ENCODE peak calls at places on chromosomes 1 and 21, in eight cellular contexts. L, D, E, I, F, G, J and T are unnamed samples.
A peak's percentile ranks its signal among the peaks of the same experiment; 100 is the strongest.

GRCh38 chr21:18155508-18156193 is 89.0 kb upstream of the CHODL start:
- DNase-seq in D (peak; percentile 1), I (no peak), L (no peak), J (no peak), F (no peak), G (no peak), E (no peak), T (no peak)

GRCh38 chr1:72892461-72892860 is 610.1 kb upstream of the NEGR1 start:
- DNase-seq in G (no peak), I (no peak), E (no peak), J (no peak), D (peak; percentile 6), L (no peak), F (no peak), T (no peak)

GRCh38 chr1:15352122-15352957 is 57.3 kb upstream of the EFHD2 start:
- DNase-seq in F (peak; percentile 73), J (peak; percentile 95), L (peak; percentile 69), D (peak; percentile 71), E (no peak), G (peak; percentile 84), I (no peak), T (no peak)

GRCh38 chr1:244207935-244208244 is 156.8 kb downstream of the ZBTB18 start:
- DNase-seq in L (no peak), F (no peak), E (no peak), I (no peak), J (no peak), G (peak; percentile 27), D (no peak), T (no peak)

GRCh38 chr1:119702384-119702783 is 9.3 kb upstream of the PHGDH start:
- DNase-seq in D (peak; percentile 56), F (peak; percentile 51), G (peak; percentile 83), J (no peak), L (no peak), E (no peak), I (no peak), T (no peak)

GRCh38 chr1:165871311-165872067 is 44.1 kb downstream of the UCK2 start:
- DNase-seq in J (peak; percentile 79), G (peak; percentile 54), F (no peak), D (no peak), L (peak; percentile 67), I (no peak), E (no peak), T (peak; percentile 73)

GRCh38 chr1:156760092-156760795 is 7.1 kb upstream of the PRCC start:
- DNase-seq in J (no peak), L (no peak), E (no peak), D (no peak), I (no peak), F (no peak), G (no peak), T (no peak)

GRCh38 chr1:40020447-40021085 is 20.0 kb upstream of the CAP1 start:
- DNase-seq in D (no peak), G (peak; percentile 35), I (no peak), L (no peak), F (no peak), J (no peak), E (no peak), T (no peak)

GRCh38 chr1:72037745-72038343 is 244.5 kb downstream of the NEGR1 start:
- DNase-seq in F (peak; percentile 11), E (peak; percentile 42), I (no peak), D (peak; percentile 72), G (peak; percentile 49), L (peak; percentile 57), J (peak; percentile 4), T (no peak)

GRCh38 chr1:15733218-15733725 is 2.8 kb upstream of the SLC25A34 start:
- DNase-seq in E (no peak), J (no peak), G (no peak), F (no peak), L (no peak), I (no peak), D (no peak), T (no peak)

GRCh38 chr1:13593511-13594131 is 10.0 kb downstream of the PDPN start:
- DNase-seq in E (peak; percentile 35), L (no peak), F (no peak), G (peak; percentile 36), I (no peak), J (no peak), D (peak; percentile 79), T (no peak)

GRCh38 chr1:178500936-178501554 is 4.3 kb upstream of the CLEC20A start:
- DNase-seq in L (no peak), D (no peak), J (no peak), I (no peak), G (no peak), E (no peak), F (no peak), T (no peak)

GRCh38 chr1:178501705-178502329 is 5.1 kb upstream of the CLEC20A start:
- DNase-seq in D (peak; percentile 75), L (peak; percentile 92), E (peak; percentile 85), I (no peak), J (peak; percentile 48), F (peak; percentile 39), G (peak; percentile 64), T (peak; percentile 12)

GRCh38 chr1:178502330-178502714 is 5.6 kb upstream of the CLEC20A start:
- DNase-seq in L (no peak), F (no peak), I (no peak), G (no peak), J (no peak), D (no peak), E (no peak), T (no peak)

GRCh38 chr1:178498896-178499675 is 2.3 kb upstream of the CLEC20A start:
- DNase-seq in F (no peak), J (no peak), E (no peak), D (no peak), G (no peak), L (no peak), I (no peak), T (no peak)

DNA sequence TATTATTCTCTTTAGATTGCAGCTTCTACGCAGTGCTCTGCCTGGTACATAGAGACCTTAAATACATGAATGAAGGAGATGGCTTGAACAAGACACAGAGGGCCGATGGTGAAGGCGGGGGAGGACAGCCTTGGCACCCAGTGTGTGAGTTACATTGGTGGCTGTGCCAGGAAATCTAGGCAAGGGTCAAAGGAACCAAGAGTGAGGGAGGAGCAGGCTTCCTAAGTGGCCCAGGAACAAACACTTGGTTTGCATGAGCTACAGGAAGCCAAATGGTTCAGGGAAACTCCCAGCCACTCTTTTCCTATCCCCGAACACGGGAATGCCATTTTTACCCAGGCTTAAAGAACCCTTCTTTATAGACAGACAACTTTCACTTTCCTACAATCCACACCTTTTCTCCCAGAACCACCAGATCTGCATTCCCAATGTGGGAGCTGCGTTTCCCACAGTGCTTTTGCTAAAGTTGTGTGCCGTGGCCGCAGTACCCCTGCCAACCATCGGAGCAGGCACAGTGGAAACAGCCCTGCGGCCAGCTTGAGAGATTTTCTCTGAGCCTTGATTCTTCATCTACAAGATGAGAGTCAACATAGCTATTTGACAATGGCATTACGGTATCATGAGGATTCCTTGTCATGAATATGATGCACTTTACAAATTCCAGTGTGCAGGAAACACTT is 3.5 kb upstream of the CLEC20A start:
- DNase-seq in D (no peak), F (no peak), L (no peak), E (peak; percentile 25), J (no peak), G (no peak), I (no peak), T (no peak)
- TF ChIP-seq CTCF in D (peak; percentile 42), F (peak; percentile 57), L (no peak), E (peak; percentile 39), J (peak; percentile 56), G (peak; percentile 22), I (peak; percentile 31), T (peak; percentile 28)

GRCh38 chr1:236523704-236524141 is at the start of gene LGALS8:
- DNase-seq in L (peak; percentile 80), I (no peak), J (peak; percentile 62), D (peak; percentile 75), G (peak; percentile 80), F (peak; percentile 82), E (peak; percentile 75), T (peak; percentile 55)
- TF ChIP-seq CTCF in L (no peak), I (no peak), J (no peak), D (no peak), G (peak; percentile 2), F (no peak), E (no peak), T (no peak)

DNA sequence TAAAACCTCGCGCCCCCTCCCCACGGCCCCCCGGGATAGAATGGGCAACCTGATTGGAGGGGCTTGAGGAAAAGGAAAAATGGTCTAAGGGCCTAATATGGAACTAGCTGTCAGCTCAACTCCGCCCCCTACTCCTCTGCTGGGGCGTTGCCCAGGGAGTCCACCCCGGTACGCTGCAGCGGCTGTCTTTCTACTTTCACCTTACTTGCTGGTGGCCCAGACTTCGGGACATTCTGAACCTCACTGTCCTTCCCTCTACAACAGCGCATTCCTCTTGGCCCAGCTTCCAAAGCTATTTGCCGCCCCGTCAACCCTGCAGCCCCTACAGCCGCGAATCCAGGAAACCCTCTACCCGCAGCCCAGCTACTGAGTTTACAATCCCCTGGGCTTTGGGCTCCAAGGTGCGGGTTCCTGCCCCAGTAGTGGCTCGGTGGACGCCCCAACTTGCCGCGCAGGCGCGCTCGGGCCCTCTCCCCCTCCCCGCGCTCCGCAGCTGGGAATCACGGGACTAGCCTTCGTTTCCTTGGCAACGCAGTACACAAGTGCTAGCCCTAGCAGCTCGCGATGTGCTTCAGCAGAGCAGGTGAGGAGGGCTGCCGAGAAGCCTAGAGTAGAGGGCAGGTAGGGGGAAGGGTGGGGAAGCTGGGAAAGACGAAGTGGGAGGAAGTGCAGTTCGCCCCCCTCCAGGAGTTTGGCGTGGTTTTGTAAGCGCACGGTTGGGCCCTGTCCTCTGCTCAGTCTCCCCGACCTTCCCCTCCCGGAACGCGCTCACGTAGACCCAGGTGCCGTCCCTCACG is 55.6 kb downstream of the CHIA start:
- DNase-seq in D (peak; percentile 72), G (peak; percentile 69), L (peak; percentile 72), F (peak; percentile 60), J (peak; percentile 58), E (peak; percentile 91), I (no peak), T (peak; percentile 65)
- TF ChIP-seq CTCF in D (no peak), G (no peak), L (no peak), F (no peak), J (no peak), E (no peak), I (peak; percentile 5), T (no peak)

DNA sequence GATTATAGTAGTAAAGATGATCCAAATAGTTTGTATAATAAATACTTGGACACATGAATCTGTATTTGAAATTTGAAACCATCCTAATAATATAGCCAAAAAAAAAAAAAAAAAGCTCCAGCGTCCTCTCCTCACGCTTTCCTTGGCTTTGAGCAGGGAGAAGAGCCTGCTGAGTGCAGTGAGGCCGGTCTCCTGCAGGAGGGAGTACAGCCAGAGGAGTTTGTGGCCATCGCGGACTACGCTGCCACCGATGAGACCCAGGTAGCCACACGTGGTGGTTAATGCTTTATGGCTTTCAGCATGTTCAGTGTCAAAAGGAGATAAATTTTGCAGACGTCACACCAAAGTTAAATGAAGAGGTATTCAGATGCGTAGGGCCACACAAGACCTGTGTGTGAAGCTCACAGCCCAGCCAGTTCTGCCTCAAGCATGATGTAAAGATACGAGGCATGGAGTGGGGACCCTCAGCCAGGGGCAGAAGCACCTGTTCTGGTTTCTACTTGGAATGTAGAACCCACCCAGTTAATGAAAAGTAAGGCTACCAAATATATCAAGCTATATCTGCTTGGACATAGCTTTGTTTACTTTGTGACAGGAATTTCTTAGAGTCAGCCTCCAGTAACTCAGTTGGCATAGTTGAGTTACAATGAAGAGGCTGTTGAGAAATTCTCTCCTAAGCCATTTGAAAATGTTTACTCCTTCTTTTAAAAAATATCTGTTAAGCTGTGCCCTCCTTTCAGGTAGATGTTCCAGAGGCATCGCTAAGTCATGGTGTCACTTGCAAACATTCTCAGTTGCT is 8.1 kb downstream of the PRMT2 start:
- DNase-seq in L (no peak), E (no peak), F (no peak), G (no peak), D (no peak), I (no peak), J (no peak), T (no peak)
- TF ChIP-seq CTCF in L (no peak), E (no peak), F (no peak), G (no peak), D (no peak), I (no peak), J (no peak), T (no peak)